ENCODE peak calls at places on chromosomes 16 and 17, in six cellular contexts. G is body of pancreas, X is adrenal gland, U is aorta, C is ascending aorta, H is ovary. N is an unnamed sample.

GRCh38 chr17:77288115-77288619 is 147.4 kb downstream of the SEC14L1 start:
- DNase-seq in G (no peak), X (no peak), U (no peak), C (no peak), H (no peak), N (no peak)

GRCh38 chr16:80599466-80599865 is 58.7 kb downstream of the DYNLRB2 start:
- DNase-seq in G (no peak), X (no peak), U (no peak), C (no peak), H (no peak), N (no peak)

GRCh38 chr16:68367440-68367839 is 56.6 kb downstream of the PRMT7 start:
- DNase-seq in G (no peak), X (no peak), U (no peak), C (no peak), H (no peak), N (no peak)

GRCh38 chr16:68548947-68549346 is 9.9 kb downstream of the ZFP90 start:
- DNase-seq in G (no peak), X (no peak), U (no peak), C (no peak), H (no peak), N (peak; percentile 45)

GRCh38 chr16:51648521-51648920 is 497.5 kb upstream of the SALL1 start:
- DNase-seq in G (no peak), X (no peak), U (no peak), C (no peak), H (no peak), N (no peak)

GRCh38 chr16:31695667-31696066 is 168.0 kb downstream of the AHSP start:
- DNase-seq in G (no peak), X (no peak), U (no peak), C (no peak), H (no peak), N (peak; percentile 25)

GRCh38 chr16:71609066-71609465 is 16.9 kb upstream of the MARVELD3 start:
- DNase-seq in G (no peak), X (no peak), U (no peak), C (no peak), H (no peak), N (no peak)

GRCh38 chr17:38994026-38994425 is 26.8 kb upstream of the FBXO47 start:
- DNase-seq in G (no peak), X (no peak), U (no peak), C (no peak), H (no peak), N (no peak)

GRCh38 chr17:46976626-46977270 is 2.3 kb downstream of the RPRML start:
- DNase-seq in G (no peak), X (no peak), U (no peak), C (no peak), H (no peak), N (no peak)

GRCh38 chr17:45143767-45144198 is 4.5 kb upstream of the HEXIM1 start:
- DNase-seq in G (peak; percentile 63), X (peak; percentile 93), U (peak; percentile 97), C (no peak), H (peak; percentile 96), N (peak; percentile 14)

GRCh38 chr16:31487720-31488629 is 5.1 kb downstream of the SLC5A2 start:
- DNase-seq in G (peak; percentile 55), X (peak; percentile 57), U (peak; percentile 81), C (no peak), H (no peak), N (peak; percentile 66)

GRCh38 chr16:2090481-2090797 is 42.7 kb downstream of the TSC2 start:
- DNase-seq in G (no peak), X (no peak), U (no peak), C (no peak), H (no peak), N (no peak)

GRCh38 chr17:73600103-73600871 is 44.0 kb downstream of the SDK2 start:
- DNase-seq in G (no peak), X (no peak), U (no peak), C (no peak), H (no peak), N (no peak)

GRCh38 chr16:74973304-74973703 is 11.6 kb downstream of the WDR59 start:
- DNase-seq in G (no peak), X (no peak), U (no peak), C (no peak), H (no peak), N (no peak)

GRCh38 chr17:4375039-4375748 is 8.7 kb upstream of the UBE2G1 start:
- DNase-seq in G (no peak), X (no peak), U (peak; percentile 21), C (no peak), H (no peak), N (no peak)

GRCh38 chr17:4849011-4849536 is 15.9 kb downstream of the MINK1 start:
- DNase-seq in G (no peak), X (no peak), U (no peak), C (no peak), H (no peak), N (no peak)

GRCh38 chr16:50697881-50698767 is 4.7 kb downstream of the NOD2 start:
- DNase-seq in G (no peak), X (peak; percentile 69), U (no peak), C (no peak), H (no peak), N (no peak)

GRCh38 chr16:54417384-54417783 is 130.8 kb upstream of the IRX3 start:
- DNase-seq in G (no peak), X (no peak), U (no peak), C (no peak), H (no peak), N (no peak)

GRCh38 chr16:86824751-86825310 is 246.5 kb downstream of the FOXL1 start:
- DNase-seq in G (no peak), X (no peak), U (no peak), C (no peak), H (no peak), N (no peak)

GRCh38 chr17:61389670-61390478 is 9.8 kb upstream of the TBX2 start:
- DNase-seq in G (peak; percentile 41), X (no peak), U (peak; percentile 88), C (no peak), H (no peak), N (peak; percentile 49)

GRCh38 chr16:83433201-83433600 is 374.6 kb upstream of the HSBP1 start:
- DNase-seq in G (no peak), X (no peak), U (no peak), C (no peak), H (no peak), N (no peak)

GRCh38 chr17:49616086-49616485 is 40.4 kb downstream of the NXPH3 start:
- DNase-seq in G (no peak), X (no peak), U (no peak), C (no peak), H (no peak), N (no peak)

GRCh38 chr16:27373312-27373711 is 28.7 kb upstream of the IL21R start:
- DNase-seq in G (no peak), X (no peak), U (no peak), C (no peak), H (no peak), N (no peak)

GRCh38 chr16:19384656-19385055 is 33.0 kb upstream of the TMC5 start:
- DNase-seq in G (peak; percentile 59), X (no peak), U (no peak), C (no peak), H (no peak), N (no peak)

GRCh38 chr17:35299108-35299507 is 56.2 kb downstream of the SLFN5 start:
- DNase-seq in G (peak; percentile 79), X (no peak), U (no peak), C (no peak), H (no peak), N (no peak)

GRCh38 chr17:2195729-2196128 is 107.9 kb downstream of the SMG6 start:
- DNase-seq in G (no peak), X (no peak), U (no peak), C (no peak), H (no peak), N (no peak)

GRCh38 chr17:230371-230770 is 48.9 kb upstream of the DOC2B start:
- DNase-seq in G (no peak), X (no peak), U (peak; percentile 45), C (no peak), H (peak; percentile 12), N (no peak)

GRCh38 chr16:54284931-54285413 is 1.6 kb downstream of the IRX3 start:
- DNase-seq in G (no peak), X (peak; percentile 48), U (no peak), C (no peak), H (no peak), N (no peak)

GRCh38 chr16:35797811-35798210 is 2338.4 kb downstream of the TP53TG3F start:
- DNase-seq in G (no peak), X (no peak), U (no peak), C (no peak), H (no peak), N (no peak)

GRCh38 chr16:35788381-35788780 is 2329.0 kb downstream of the TP53TG3F start:
- DNase-seq in G (no peak), X (no peak), U (no peak), C (no peak), H (no peak), N (no peak)

GRCh38 chr16:35795361-35796029 is 2336.1 kb downstream of the TP53TG3F start:
- DNase-seq in G (no peak), X (no peak), U (no peak), C (no peak), H (no peak), N (no peak)

GRCh38 chr16:35792516-35793285 is 2333.3 kb downstream of the TP53TG3F start:
- DNase-seq in G (no peak), X (no peak), U (no peak), C (no peak), H (no peak), N (no peak)
- H3K9me3 ChIP-seq in G (no peaks in the 10 kb centered on the region), X (no peaks in the 10 kb centered on the region), U (no peaks in the 10 kb centered on the region), C (no peaks in the 10 kb centered on the region), H (no peaks in the 10 kb centered on the region), N (peaks cover 4% of the 10 kb centered on the region)

GRCh38 chr16:10412935-10413601 is 27.2 kb downstream of the ATF7IP2 start:
- DNase-seq in G (no peak), X (no peak), U (no peak), C (no peak), H (no peak), N (no peak)
- H3K9me3 ChIP-seq in G (no peaks in the 10 kb centered on the region), X (peaks cover 35% of the 10 kb centered on the region), U (peaks cover 3% of the 10 kb centered on the region), C (peaks cover 30% of the 10 kb centered on the region), H (no peaks in the 10 kb centered on the region), N (peaks cover 28% of the 10 kb centered on the region)

GRCh38 chr16:966505-966904 is 4.3 kb downstream of the LMF1 start:
- DNase-seq in G (no peak), X (no peak), U (peak; percentile 59), C (no peak), H (no peak), N (no peak)
- H3K9me3 ChIP-seq in G (no peaks in the 10 kb centered on the region), X (no peaks in the 10 kb centered on the region), U (no peaks in the 10 kb centered on the region), C (no peaks in the 10 kb centered on the region), H (no peaks in the 10 kb centered on the region), N (no peaks in the 10 kb centered on the region)

GRCh38 chr17:55605705-55606104 is 94.5 kb upstream of the SMIM36 start:
- DNase-seq in G (no peak), X (no peak), U (no peak), C (no peak), H (no peak), N (no peak)
- H3K9me3 ChIP-seq in G (no peaks in the 10 kb centered on the region), X (no peaks in the 10 kb centered on the region), U (no peaks in the 10 kb centered on the region), C (no peaks in the 10 kb centered on the region), H (no peaks in the 10 kb centered on the region), N (no peaks in the 10 kb centered on the region)

GRCh38 chr17:11558681-11559234 is 39.5 kb upstream of the DNAH9 start:
- DNase-seq in G (no peak), X (no peak), U (no peak), C (no peak), H (no peak), N (no peak)
- H3K9me3 ChIP-seq in G (no peaks in the 10 kb centered on the region), X (no peaks in the 10 kb centered on the region), U (no peaks in the 10 kb centered on the region), C (no peaks in the 10 kb centered on the region), H (no peaks in the 10 kb centered on the region), N (no peaks in the 10 kb centered on the region)

N was measured in CD8-positive, alpha-beta T cell.